ENCODE peak calls at places on chromosomes 3 and 15, in five cellular contexts. T, L, H, Q and O are unnamed samples.

GRCh38 chr15:40844543-40844981 is 714 bp downstream of the SPINT1 start:
- DNase-seq in T (peak; percentile 16), L (peak; percentile 31), H (no peak), Q (peak; percentile 34), O (peak; percentile 29)

GRCh38 chr3:11953350-11953749 is 50.8 kb upstream of the SYN2 start:
- DNase-seq in T (no peak), L (no peak), H (no peak), Q (no peak), O (peak; percentile 48)

GRCh38 chr3:138472141-138472825 is 37.9 kb downstream of the ESYT3 start:
- DNase-seq in T (no peak), L (no peak), H (no peak), Q (no peak), O (no peak)

GRCh38 chr3:181699171-181699903 is 12.4 kb upstream of the SOX2 start:
- DNase-seq in T (no peak), L (no peak), H (peak; percentile 86), Q (no peak), O (no peak)

GRCh38 chr3:14141144-14141543 is 16.3 kb downstream of the TMEM43 start:
- DNase-seq in T (no peak), L (no peak), H (peak; percentile 44), Q (no peak), O (no peak)

GRCh38 chr15:55742498-55742926 is 440 bp downstream of the PRTG start:
- DNase-seq in T (no peak), L (no peak), H (peak; percentile 12), Q (peak; percentile 37), O (no peak)

GRCh38 chr3:124607163-124607562 is 123.1 kb upstream of the UMPS start:
- DNase-seq in T (no peak), L (no peak), H (no peak), Q (peak; percentile 79), O (no peak)

GRCh38 chr3:13500133-13500885 is 20.2 kb downstream of the HDAC11 start:
- DNase-seq in T (no peak), L (no peak), H (no peak), Q (peak; percentile 45), O (no peak)

GRCh38 chr3:174342941-174343431 is 516.1 kb upstream of the NAALADL2 start:
- DNase-seq in T (no peak), L (no peak), H (no peak), Q (no peak), O (peak; percentile 18)

GRCh38 chr3:165196577-165197561 is 685 bp upstream of the SLITRK3 start:
- DNase-seq in T (no peak), L (no peak), H (peak; percentile 46), Q (no peak), O (peak; percentile 64)

GRCh38 chr15:92304239-92304975 is 89.3 kb upstream of the ST8SIA2 start:
- DNase-seq in T (no peak), L (no peak), H (no peak), Q (no peak), O (no peak)

GRCh38 chr15:74653426-74654082 is 37.9 kb downstream of the CLK3 start:
- DNase-seq in T (no peak), L (no peak), H (no peak), Q (no peak), O (no peak)

GRCh38 chr3:30259730-30260129 is 346.7 kb upstream of the TGFBR2 start:
- DNase-seq in T (no peak), L (no peak), H (no peak), Q (no peak), O (no peak)

GRCh38 chr3:127456471-127457093 is 134.0 kb downstream of the TPRA1 start:
- DNase-seq in T (no peak), L (no peak), H (peak; percentile 32), Q (peak; percentile 46), O (no peak)

GRCh38 chr3:105359098-105359762 is 7.5 kb upstream of the ALCAM start:
- DNase-seq in T (no peak), L (no peak), H (no peak), Q (no peak), O (no peak)

GRCh38 chr15:88894819-88895767 is at the start of gene HAPLN3:
- DNase-seq in T (peak; percentile 49), L (peak; percentile 48), H (no peak), Q (peak; percentile 33), O (no peak)

GRCh38 chr3:191361456-191361855 is 31.1 kb upstream of the UTS2B start:
- DNase-seq in T (no peak), L (no peak), H (no peak), Q (no peak), O (no peak)

GRCh38 chr15:75431682-75432081 is 19.8 kb downstream of the SIN3A start:
- DNase-seq in T (no peak), L (no peak), H (no peak), Q (no peak), O (no peak)

GRCh38 chr3:31028766-31029165 is 134.3 kb upstream of the GADL1 start:
- DNase-seq in T (no peak), L (no peak), H (no peak), Q (no peak), O (no peak)

GRCh38 chr3:128523591-128523990 is 30.6 kb upstream of the GATA2 start:
- DNase-seq in T (no peak), L (no peak), H (peak; percentile 28), Q (no peak), O (no peak)

GRCh38 chr3:181253796-181254195 is 264.3 kb upstream of the DNAJC19 start:
- DNase-seq in T (no peak), L (no peak), H (no peak), Q (no peak), O (no peak)

GRCh38 chr15:39511000-39511914 is 69.6 kb upstream of the THBS1 start:
- DNase-seq in T (no peak), L (no peak), H (no peak), Q (peak; percentile 79), O (no peak)

GRCh38 chr3:119211803-119212202 is 28.9 kb downstream of the B4GALT4 start:
- DNase-seq in T (no peak), L (no peak), H (no peak), Q (no peak), O (no peak)

GRCh38 chr3:76490064-76490463 is 549.8 kb upstream of the ROBO2 start:
- DNase-seq in T (no peak), L (no peak), H (no peak), Q (no peak), O (no peak)

GRCh38 chr3:159182961-159183360 is 381.1 kb downstream of the MFSD1 start:
- DNase-seq in T (no peak), L (no peak), H (no peak), Q (no peak), O (no peak)